ENCODE peak calls at places on chromosomes 5 and 9, in nine cellular contexts. H, V, M, F, X, P, J, I and C are unnamed samples.

GRCh38 chr5:56155992-56156584 is 77.0 kb downstream of the ANKRD55 start:
- DNase-seq in P (no peak), X (no peak), H (no peak), I (no peak), V (no peak), F (no peak), J (no peak), M (no peak), C (no peak)

GRCh38 chr5:16855475-16855874 is 80.6 kb downstream of the MYO10 start:
- DNase-seq in P (peak), J (peak), M (peak), X (no peak), H (peak), F (no peak), I (no peak), V (peak), C (peak)

GRCh38 chr9:3948826-3949578 is 350.9 kb downstream of the GLIS3 start:
- DNase-seq in J (no peak), H (peak), X (no peak), I (no peak), P (no peak), M (no peak), F (peak), V (no peak), C (no peak)

GRCh38 chr5:86546582-86546981 is 71.2 kb upstream of the COX7C start:
- DNase-seq in X (no peak), M (no peak), J (no peak), F (no peak), V (no peak), P (no peak), I (no peak), H (no peak), C (no peak)

GRCh38 chr9:128689293-128689770 is 310 bp downstream of the SET start:
- DNase-seq in H (no peak), I (no peak), J (peak), M (peak), X (peak), P (no peak), F (peak), V (peak), C (no peak)

GRCh38 chr9:27572566-27572917 is 739 bp downstream of the C9orf72 start:
- DNase-seq in V (peak), F (peak), X (peak), J (peak), P (peak), I (peak), M (peak), H (peak), C (no peak)

GRCh38 chr5:170219615-170220014 is 13.2 kb upstream of the C5orf58 start:
- DNase-seq in F (peak), V (no peak), H (peak), P (no peak), X (no peak), M (no peak), J (no peak), I (no peak), C (no peak)

GRCh38 chr5:81825237-81825636 is 74.3 kb upstream of the SSBP2 start:
- DNase-seq in J (peak), I (no peak), X (peak), V (no peak), F (peak), P (peak), H (peak), M (no peak), C (no peak)

GRCh38 chr5:1009359-1010180 is 968 bp downstream of the NKD2 start:
- DNase-seq in I (no peak), F (no peak), M (no peak), V (no peak), J (no peak), H (no peak), P (no peak), X (no peak), C (no peak)

GRCh38 chr5:14678773-14679334 is 14.3 kb downstream of the OTULIN start:
- DNase-seq in F (no peak), P (no peak), V (no peak), H (no peak), M (no peak), I (no peak), J (no peak), X (no peak), C (no peak)

GRCh38 chr9:13587581-13587980 is 308.1 kb upstream of the MPDZ start:
- DNase-seq in V (peak), M (peak), F (no peak), P (no peak), X (no peak), J (no peak), H (no peak), I (no peak), C (no peak)

GRCh38 chr5:1199649-1200494 is 1.5 kb upstream of the SLC6A19 start:
- DNase-seq in H (no peak), M (peak), I (no peak), V (peak), F (no peak), P (no peak), J (no peak), X (no peak), C (no peak)

GRCh38 chr9:95027914-95028854 is 289.3 kb downstream of the FANCC start:
- DNase-seq in V (no peak), H (no peak), F (no peak), M (no peak), P (peak), J (no peak), I (no peak), X (peak), C (no peak)

GRCh38 chr9:28031521-28032177 is 458.4 kb upstream of the C9orf72 start:
- DNase-seq in M (no peak), X (peak), H (no peak), P (no peak), F (no peak), J (no peak), I (no peak), V (no peak), C (peak)

GRCh38 chr5:90356612-90357011 is 52.9 kb downstream of the CETN3 start:
- DNase-seq in J (no peak), F (peak), M (peak), V (no peak), P (no peak), X (peak), I (no peak), H (no peak), C (no peak)

GRCh38 chr9:136055715-136056545 is 39.2 kb downstream of the NACC2 start:
- DNase-seq in H (no peak), X (no peak), V (no peak), F (no peak), J (no peak), P (no peak), M (peak), I (peak), C (no peak)

GRCh38 chr5:176360894-176361436 is 599 bp downstream of the KIAA1191 start:
- DNase-seq in I (no peak), V (no peak), J (peak), X (no peak), M (no peak), P (no peak), F (no peak), H (peak), C (no peak)

GRCh38 chr5:135697251-135697958 is 118.6 kb upstream of the CXCL14 start:
- DNase-seq in H (no peak), I (no peak), M (no peak), J (no peak), X (no peak), P (no peak), F (no peak), V (no peak), C (no peak)

GRCh38 chr5:30981576-30981975 is 211.9 kb upstream of the CDH6 start:
- DNase-seq in M (no peak), X (no peak), J (no peak), F (peak), P (no peak), H (no peak), V (no peak), I (no peak), C (no peak)